ENCODE peak calls at places on chromosomes 5 and 9, in four cellular contexts. C is neural crest cell, F is AG09309, X is ecto neural progenitor cell. B is an unnamed sample.

GRCh38 chr5:37448941-37449340 is 69.8 kb downstream of the WDR70 start:
- DNase-seq in F (no peak), X (no peak), C (no peak), B (no peak)

GRCh38 chr9:78006734-78007133 is 24.9 kb downstream of the GNAQ start:
- DNase-seq in C (no peak), X (no peak), F (no peak), B (no peak)

GRCh38 chr5:14849516-14850294 is 21.9 kb downstream of the ANKH start:
- DNase-seq in F (no peak), C (no peak), X (no peak), B (no peak)

GRCh38 chr5:79236970-79237734 is 1.2 kb downstream of the JMY start:
- DNase-seq in F (no peak), X (peak; percentile 68), C (peak; percentile 29), B (peak; percentile 62)

GRCh38 chr5:12023614-12024241 is 119.5 kb upstream of the CTNND2 start:
- DNase-seq in C (peak; percentile 20), X (no peak), F (peak; percentile 1), B (no peak)

GRCh38 chr5:62938927-62939326 is 360.3 kb downstream of the LRRC70 start:
- DNase-seq in C (no peak), F (no peak), X (no peak), B (no peak)

GRCh38 chr5:132293992-132294727 is at the start of gene SLC22A4:
- DNase-seq in X (peak; percentile 95), C (peak; percentile 89), F (peak; percentile 68), B (peak; percentile 91)

GRCh38 chr9:115973241-115973640 is 180.3 kb upstream of the PAPPA start:
- DNase-seq in F (no peak), X (no peak), C (no peak), B (no peak)

GRCh38 chr5:135030691-135031145 is 3.3 kb downstream of the PITX1 start:
- DNase-seq in X (peak; percentile 60), F (no peak), C (no peak), B (no peak)

GRCh38 chr5:124057161-124057814 is 545.3 kb downstream of the CSNK1G3 start:
- DNase-seq in F (no peak), X (no peak), C (no peak), B (no peak)

GRCh38 chr5:124634228-124634819 is 112.1 kb downstream of the ZNF608 start:
- DNase-seq in F (no peak), X (no peak), C (no peak), B (no peak)

GRCh38 chr5:76765249-76765648 is 49.3 kb downstream of the F2R start:
- DNase-seq in X (no peak), F (peak; percentile 51), C (no peak), B (no peak)

GRCh38 chr5:84255318-84255717 is 129.4 kb downstream of the EDIL3 start:
- DNase-seq in C (no peak), X (no peak), F (peak; percentile 34), B (no peak)

GRCh38 chr5:149474198-149474597 is 77.0 kb downstream of the CSNK1A1 start:
- DNase-seq in C (no peak), F (no peak), X (no peak), B (no peak)

GRCh38 chr5:174505621-174506020 is 218.8 kb upstream of the MSX2 start:
- DNase-seq in C (no peak), X (no peak), F (peak; percentile 45), B (no peak)

GRCh38 chr9:18072967-18073366 is 401.0 kb upstream of the ADAMTSL1 start:
- DNase-seq in C (no peak), F (no peak), X (no peak), B (no peak)

GRCh38 chr9:27085456-27085855 is 23.6 kb upstream of the TEK start:
- DNase-seq in X (no peak), C (no peak), F (no peak), B (no peak)

GRCh38 chr9:79123419-79123818 is 448.3 kb upstream of the TLE4 start:
- DNase-seq in F (no peak), X (no peak), C (no peak), B (no peak)

GRCh38 chr9:132187006-132187760 is 25.3 kb downstream of the NTNG2 start:
- DNase-seq in F (no peak), X (no peak), C (no peak), B (no peak)

GRCh38 chr9:12958279-12958678 is 183.5 kb downstream of the LURAP1L start:
- DNase-seq in X (no peak), C (no peak), F (no peak), B (no peak)

GRCh38 chr9:135254176-135255032 is 166.9 kb downstream of the OLFM1 start:
- DNase-seq in X (no peak), F (no peak), C (no peak), B (no peak)

GRCh38 chr9:130288926-130289705 is 23.6 kb downstream of the HMCN2 start:
- DNase-seq in X (no peak), C (no peak), F (no peak), B (no peak)

GRCh38 chr9:125537442-125538091 is 169.4 kb downstream of the MAPKAP1 start:
- DNase-seq in X (peak; percentile 14), C (no peak), F (no peak), B (no peak)

GRCh38 chr9:138097501-138097991 is 220.0 kb downstream of the CACNA1B start:
- DNase-seq in F (no peak), X (no peak), C (no peak), B (no peak)

GRCh38 chr9:96139592-96140251 is 162.3 kb downstream of the HSD17B3 start:
- DNase-seq in X (no peak), C (no peak), F (peak; percentile 53), B (no peak)

GRCh38 chr5:62692946-62693713 is 114.5 kb downstream of the LRRC70 start:
- DNase-seq in X (no peak), C (no peak), F (no peak), B (no peak)

GRCh38 chr5:23027830-23028229 is 174.7 kb upstream of the CDH12 start:
- DNase-seq in X (no peak), F (no peak), C (no peak), B (no peak)

GRCh38 chr5:74801941-74802340 is 34.9 kb downstream of the NSA2 start:
- DNase-seq in C (no peak), X (no peak), F (no peak), B (no peak)

GRCh38 chr9:35385042-35385441 is 104.9 kb upstream of the RUSC2 start:
- DNase-seq in X (no peak), C (no peak), F (peak; percentile 63), B (no peak)

GRCh38 chr5:134582941-134583340 is 49.7 kb downstream of the SAR1B start:
- DNase-seq in X (no peak), F (no peak), C (no peak), B (no peak)

B was measured in activated naive CD4-positive, alpha-beta T cell treated with anti-CD3 and anti-CD28 coated beads for 36 hours.